ENCODE peak calls at places on chromosomes 13 and 19, in seven cellular contexts. One of them, this sample, is unnamed.

GRCh38 chr19:31257426-31258130 is 91.7 kb downstream of the TSHZ3 start:
- DNase-seq in tibial artery: no peak
- DNase-seq in CD4-positive, alpha-beta memory T cell: no peak
- DNase-seq in left ventricle myocardium inferior: no peak
- DNase-seq in spleen: no peak
- DNase-seq in body of pancreas: no peak
- DNase-seq in pancreas: no peak
- DNase-seq in this sample: no peak

GRCh38 chr13:63088226-63088625 is 1672.6 kb upstream of the PCDH20 start:
- DNase-seq in tibial artery: no peak
- DNase-seq in spleen: no peak
- DNase-seq in left ventricle myocardium inferior: no peak
- DNase-seq in pancreas: no peak
- DNase-seq in CD4-positive, alpha-beta memory T cell: no peak
- DNase-seq in body of pancreas: no peak
- DNase-seq in this sample: no peak

GRCh38 chr19:29715695-29716581 is 877 bp upstream of the C19orf12 start:
- DNase-seq in tibial artery: no peak
- DNase-seq in CD4-positive, alpha-beta memory T cell: peak; percentile 10
- DNase-seq in body of pancreas: peak; percentile 29
- DNase-seq in left ventricle myocardium inferior: no peak
- DNase-seq in spleen: no peak
- DNase-seq in pancreas: no peak
- DNase-seq in this sample: peak; percentile 85

GRCh38 chr19:407501-408440 is 1.2 kb downstream of the C2CD4C start:
- DNase-seq in tibial artery: no peak
- DNase-seq in spleen: peak; percentile 67
- DNase-seq in pancreas: no peak
- DNase-seq in left ventricle myocardium inferior: no peak
- DNase-seq in CD4-positive, alpha-beta memory T cell: no peak
- DNase-seq in body of pancreas: no peak
- DNase-seq in this sample: no peak

GRCh38 chr13:75402787-75403186 is 79.2 kb downstream of the TBC1D4 start:
- DNase-seq in tibial artery: no peak
- DNase-seq in pancreas: no peak
- DNase-seq in body of pancreas: no peak
- DNase-seq in CD4-positive, alpha-beta memory T cell: no peak
- DNase-seq in left ventricle myocardium inferior: peak; percentile 68
- DNase-seq in spleen: no peak
- DNase-seq in this sample: no peak

GRCh38 chr19:49912965-49913685 is 15.9 kb upstream of the ATF5 start:
- DNase-seq in CD4-positive, alpha-beta memory T cell: no peak
- DNase-seq in tibial artery: no peak
- DNase-seq in pancreas: no peak
- DNase-seq in spleen: no peak
- DNase-seq in left ventricle myocardium inferior: no peak
- DNase-seq in body of pancreas: no peak
- DNase-seq in this sample: no peak

GRCh38 chr19:42268142-42268703 is 829 bp upstream of the CIC start:
- DNase-seq in left ventricle myocardium inferior: peak; percentile 98
- DNase-seq in spleen: peak; percentile 99
- DNase-seq in CD4-positive, alpha-beta memory T cell: peak; percentile 100
- DNase-seq in pancreas: peak; percentile 100
- DNase-seq in body of pancreas: peak; percentile 99
- DNase-seq in tibial artery: peak; percentile 99
- DNase-seq in this sample: peak; percentile 100

GRCh38 chr19:52898101-52898500 is 666 bp upstream of the ZNF320 start:
- DNase-seq in pancreas: no peak
- DNase-seq in spleen: peak; percentile 76
- DNase-seq in CD4-positive, alpha-beta memory T cell: no peak
- DNase-seq in tibial artery: no peak
- DNase-seq in left ventricle myocardium inferior: no peak
- DNase-seq in body of pancreas: no peak
- DNase-seq in this sample: no peak

GRCh38 chr19:10112895-10113591 is 1.6 kb downstream of the P2RY11 start:
- DNase-seq in body of pancreas: peak; percentile 71
- DNase-seq in CD4-positive, alpha-beta memory T cell: peak; percentile 68
- DNase-seq in spleen: peak; percentile 89
- DNase-seq in tibial artery: no peak
- DNase-seq in pancreas: no peak
- DNase-seq in left ventricle myocardium inferior: no peak
- DNase-seq in this sample: peak; percentile 60

GRCh38 chr13:111181977-111182376 is 66.9 kb downstream of the ARHGEF7 start:
- DNase-seq in spleen: no peak
- DNase-seq in left ventricle myocardium inferior: no peak
- DNase-seq in pancreas: no peak
- DNase-seq in tibial artery: no peak
- DNase-seq in body of pancreas: no peak
- DNase-seq in CD4-positive, alpha-beta memory T cell: no peak
- DNase-seq in this sample: no peak

GRCh38 chr13:42567772-42568428 is 6.1 kb upstream of the TNFSF11 start:
- DNase-seq in spleen: no peak
- DNase-seq in pancreas: no peak
- DNase-seq in left ventricle myocardium inferior: no peak
- DNase-seq in body of pancreas: no peak
- DNase-seq in tibial artery: no peak
- DNase-seq in CD4-positive, alpha-beta memory T cell: no peak
- DNase-seq in this sample: no peak

GRCh38 chr19:46890423-46891170 is 29.8 kb downstream of the ARHGAP35 start:
- DNase-seq in left ventricle myocardium inferior: no peak
- DNase-seq in tibial artery: no peak
- DNase-seq in body of pancreas: peak; percentile 13
- DNase-seq in pancreas: no peak
- DNase-seq in spleen: no peak
- DNase-seq in CD4-positive, alpha-beta memory T cell: no peak
- DNase-seq in this sample: peak; percentile 96

GRCh38 chr13:100734194-100734720 is 59.7 kb upstream of the TMTC4 start:
- DNase-seq in tibial artery: no peak
- DNase-seq in spleen: no peak
- DNase-seq in pancreas: no peak
- DNase-seq in body of pancreas: peak; percentile 20
- DNase-seq in CD4-positive, alpha-beta memory T cell: no peak
- DNase-seq in left ventricle myocardium inferior: no peak
- DNase-seq in this sample: no peak

GRCh38 chr19:51242881-51243280 is 8.0 kb upstream of the SIGLECL1 start:
- DNase-seq in pancreas: no peak
- DNase-seq in tibial artery: no peak
- DNase-seq in spleen: no peak
- DNase-seq in left ventricle myocardium inferior: no peak
- DNase-seq in body of pancreas: no peak
- DNase-seq in CD4-positive, alpha-beta memory T cell: no peak
- DNase-seq in this sample: no peak

GRCh38 chr19:9885077-9885552 is 50.0 kb downstream of the PIN1 start:
- DNase-seq in body of pancreas: peak; percentile 26
- DNase-seq in tibial artery: no peak
- DNase-seq in spleen: no peak
- DNase-seq in pancreas: no peak
- DNase-seq in left ventricle myocardium inferior: peak; percentile 41
- DNase-seq in CD4-positive, alpha-beta memory T cell: no peak
- DNase-seq in this sample: no peak

GRCh38 chr19:36605101-36605838 is at the start of gene ZNF382:
- DNase-seq in pancreas: peak; percentile 75
- DNase-seq in body of pancreas: peak; percentile 74
- DNase-seq in left ventricle myocardium inferior: peak; percentile 83
- DNase-seq in spleen: peak; percentile 94
- DNase-seq in tibial artery: peak; percentile 51
- DNase-seq in CD4-positive, alpha-beta memory T cell: peak; percentile 88
- DNase-seq in this sample: peak; percentile 34

GRCh38 chr13:50082426-50083283 is 67.4 kb downstream of the KCNRG start:
- DNase-seq in pancreas: peak; percentile 86
- DNase-seq in tibial artery: peak; percentile 61
- DNase-seq in spleen: peak; percentile 93
- DNase-seq in CD4-positive, alpha-beta memory T cell: peak; percentile 80
- DNase-seq in left ventricle myocardium inferior: peak; percentile 48
- DNase-seq in body of pancreas: peak; percentile 96
- DNase-seq in this sample: peak; percentile 95

GRCh38 chr13:25943666-25944065 is 108.2 kb downstream of the SHISA2 start:
- DNase-seq in CD4-positive, alpha-beta memory T cell: no peak
- DNase-seq in tibial artery: no peak
- DNase-seq in spleen: no peak
- DNase-seq in pancreas: no peak
- DNase-seq in body of pancreas: no peak
- DNase-seq in left ventricle myocardium inferior: no peak
- DNase-seq in this sample: no peak

GRCh38 chr19:6890421-6890913 is 3.1 kb downstream of the ADGRE1 start:
- DNase-seq in tibial artery: no peak
- DNase-seq in left ventricle myocardium inferior: no peak
- DNase-seq in pancreas: no peak
- DNase-seq in spleen: no peak
- DNase-seq in body of pancreas: no peak
- DNase-seq in CD4-positive, alpha-beta memory T cell: peak; percentile 51
- DNase-seq in this sample: no peak

GRCh38 chr19:6888967-6889366 is 1.6 kb downstream of the ADGRE1 start:
- DNase-seq in spleen: no peak
- DNase-seq in CD4-positive, alpha-beta memory T cell: no peak
- DNase-seq in body of pancreas: no peak
- DNase-seq in pancreas: no peak
- DNase-seq in tibial artery: no peak
- DNase-seq in left ventricle myocardium inferior: no peak
- DNase-seq in this sample: no peak

GRCh38 chr19:6890938-6891337 is 3.6 kb downstream of the ADGRE1 start:
- DNase-seq in spleen: no peak
- DNase-seq in body of pancreas: no peak
- DNase-seq in left ventricle myocardium inferior: no peak
- DNase-seq in tibial artery: no peak
- DNase-seq in CD4-positive, alpha-beta memory T cell: peak; percentile 53
- DNase-seq in pancreas: no peak
- DNase-seq in this sample: no peak

GRCh38 chr19:6886272-6886671 is 1.1 kb upstream of the ADGRE1 start:
- DNase-seq in spleen: no peak
- DNase-seq in body of pancreas: no peak
- DNase-seq in pancreas: no peak
- DNase-seq in left ventricle myocardium inferior: no peak
- DNase-seq in CD4-positive, alpha-beta memory T cell: no peak
- DNase-seq in tibial artery: no peak
- DNase-seq in this sample: no peak

DNA sequence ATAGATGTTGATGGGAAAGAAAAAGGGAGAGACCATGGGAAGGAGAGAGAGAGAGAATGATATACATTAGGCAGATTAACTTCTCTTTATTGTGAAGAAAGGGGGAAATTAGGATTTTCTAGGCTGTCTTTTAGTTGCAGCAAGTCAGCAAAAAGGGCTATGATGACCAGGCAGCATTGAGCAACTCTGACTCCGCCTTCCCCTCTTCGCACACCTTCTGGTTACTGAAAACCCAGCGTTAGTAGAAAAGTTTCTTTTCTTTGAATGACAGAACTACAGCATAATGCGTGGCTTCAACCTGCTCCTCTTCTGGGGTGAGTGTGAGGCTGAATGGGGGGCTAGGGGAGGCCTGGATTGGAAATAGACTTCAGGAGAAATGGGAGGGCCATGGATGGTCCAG is at the start of gene ADGRE1:
- DNase-seq in pancreas: no peak
- DNase-seq in tibial artery: no peak
- DNase-seq in left ventricle myocardium inferior: no peak
- DNase-seq in CD4-positive, alpha-beta memory T cell: no peak
- DNase-seq in spleen: peak; percentile 83
- DNase-seq in body of pancreas: no peak
- DNase-seq in this sample: no peak
- H3K9me3 ChIP-seq in pancreas: no peaks in the 10 kb centered on the region
- H3K9me3 ChIP-seq in tibial artery: no peaks in the 10 kb centered on the region
- H3K9me3 ChIP-seq in left ventricle myocardium inferior: peaks cover 18% of the 10 kb centered on the region
- H3K9me3 ChIP-seq in CD4-positive, alpha-beta memory T cell: no peaks in the 10 kb centered on the region
- H3K9me3 ChIP-seq in spleen: no peaks in the 10 kb centered on the region
- H3K9me3 ChIP-seq in body of pancreas: no peaks in the 10 kb centered on the region
- H3K9me3 ChIP-seq in this sample: no peaks in the 10 kb centered on the region

GRCh38 chr19:39407394-39407643 is 672 bp downstream of the ZFP36 start:
- DNase-seq in CD4-positive, alpha-beta memory T cell: no peak
- DNase-seq in tibial artery: no peak
- DNase-seq in pancreas: no peak
- DNase-seq in left ventricle myocardium inferior: no peak
- DNase-seq in body of pancreas: no peak
- DNase-seq in spleen: no peak
- DNase-seq in this sample: no peak

GRCh38 chr19:39407644-39408391 is 1.2 kb downstream of the ZFP36 start:
- DNase-seq in body of pancreas: peak; percentile 72
- DNase-seq in left ventricle myocardium inferior: peak; percentile 56
- DNase-seq in spleen: peak; percentile 94
- DNase-seq in CD4-positive, alpha-beta memory T cell: peak; percentile 86
- DNase-seq in pancreas: peak; percentile 63
- DNase-seq in tibial artery: no peak
- DNase-seq in this sample: peak; percentile 72

GRCh38 chr19:39405930-39406655 is 554 bp upstream of the ZFP36 start:
- DNase-seq in body of pancreas: no peak
- DNase-seq in pancreas: no peak
- DNase-seq in tibial artery: peak; percentile 88
- DNase-seq in CD4-positive, alpha-beta memory T cell: peak; percentile 90
- DNase-seq in spleen: peak; percentile 96
- DNase-seq in left ventricle myocardium inferior: no peak
- DNase-seq in this sample: peak; percentile 57

GRCh38 chr19:39405261-39405912 is 1.3 kb upstream of the ZFP36 start:
- DNase-seq in spleen: no peak
- DNase-seq in CD4-positive, alpha-beta memory T cell: peak; percentile 22
- DNase-seq in pancreas: no peak
- DNase-seq in left ventricle myocardium inferior: no peak
- DNase-seq in tibial artery: no peak
- DNase-seq in body of pancreas: no peak
- DNase-seq in this sample: peak; percentile 29

GRCh38 chr19:39406656-39407393 is at the start of gene ZFP36:
- DNase-seq in pancreas: peak; percentile 86
- DNase-seq in left ventricle myocardium inferior: peak; percentile 91
- DNase-seq in spleen: peak; percentile 97
- DNase-seq in body of pancreas: peak; percentile 91
- DNase-seq in CD4-positive, alpha-beta memory T cell: peak; percentile 86
- DNase-seq in tibial artery: peak; percentile 90
- DNase-seq in this sample: peak; percentile 86
- H3K4me1 ChIP-seq in pancreas: peaks cover 15% of the 10 kb centered on the region
- H3K4me1 ChIP-seq in left ventricle myocardium inferior: peaks cover 91% of the 10 kb centered on the region
- H3K4me1 ChIP-seq in spleen: peaks cover 46% of the 10 kb centered on the region
- H3K4me1 ChIP-seq in body of pancreas: peaks cover 60% of the 10 kb centered on the region
- H3K4me1 ChIP-seq in CD4-positive, alpha-beta memory T cell: peaks cover 66% of the 10 kb centered on the region
- H3K4me1 ChIP-seq in tibial artery: peaks cover 48% of the 10 kb centered on the region
- H3K4me1 ChIP-seq in this sample: peaks cover 4% of the 10 kb centered on the region

DNA sequence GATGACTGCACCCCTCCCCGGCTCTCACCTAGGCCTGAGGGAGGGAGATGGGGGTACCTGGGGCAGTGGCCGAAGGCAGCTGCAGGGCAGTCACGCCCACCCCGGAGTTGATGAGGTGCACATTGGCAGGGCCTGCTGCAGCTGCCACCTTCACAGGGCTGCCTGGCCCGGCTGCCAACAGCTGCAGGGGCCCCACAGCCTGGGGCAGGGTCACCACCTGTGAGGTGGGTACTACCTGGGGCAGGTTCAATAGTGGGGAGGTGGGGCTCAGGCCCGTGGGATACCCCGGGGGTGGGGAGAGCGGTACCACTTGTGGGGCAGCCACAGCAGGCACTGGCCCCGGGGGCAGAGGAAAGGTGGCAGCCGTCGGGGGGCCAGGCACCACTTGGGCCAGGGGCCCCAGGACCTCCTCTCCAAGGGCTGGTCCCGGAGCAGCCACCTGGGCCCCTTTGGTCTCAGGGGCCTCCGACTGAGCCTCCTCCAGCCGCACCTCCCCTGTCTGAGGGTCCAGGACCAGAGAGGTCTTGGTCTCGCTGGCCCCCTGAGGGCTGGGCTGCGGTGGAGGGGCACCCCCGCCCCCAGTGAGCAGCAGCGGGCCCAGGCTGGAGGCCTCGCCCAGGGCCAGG is 2.6 kb downstream of the SIX5 start:
- DNase-seq in body of pancreas: peak; percentile 85
- DNase-seq in spleen: no peak
- DNase-seq in pancreas: peak; percentile 62
- DNase-seq in tibial artery: no peak
- DNase-seq in left ventricle myocardium inferior: no peak
- DNase-seq in CD4-positive, alpha-beta memory T cell: no peak
- DNase-seq in this sample: no peak
- H3K4me3 ChIP-seq in body of pancreas: no peak overlapping the region
- H3K4me3 ChIP-seq in spleen: no peak overlapping the region
- H3K4me3 ChIP-seq in pancreas: peak overlapping the region; percentile 86
- H3K4me3 ChIP-seq in tibial artery: peak overlapping the region; percentile 93
- H3K4me3 ChIP-seq in left ventricle myocardium inferior: peak overlapping the region; percentile 85
- H3K4me3 ChIP-seq in CD4-positive, alpha-beta memory T cell: no peak overlapping the region
- H3K4me3 ChIP-seq in this sample: no peak overlapping the region

GRCh38 chr19:6903446-6903845 is 16.1 kb downstream of the ADGRE1 start:
- DNase-seq in CD4-positive, alpha-beta memory T cell: no peak
- DNase-seq in tibial artery: no peak
- DNase-seq in left ventricle myocardium inferior: no peak
- DNase-seq in body of pancreas: no peak
- DNase-seq in spleen: no peak
- DNase-seq in pancreas: no peak
- DNase-seq in this sample: no peak
- H3K9me3 ChIP-seq in CD4-positive, alpha-beta memory T cell: peaks cover 14% of the 10 kb centered on the region
- H3K9me3 ChIP-seq in tibial artery: peaks cover 36% of the 10 kb centered on the region
- H3K9me3 ChIP-seq in left ventricle myocardium inferior: peaks cover 67% of the 10 kb centered on the region
- H3K9me3 ChIP-seq in body of pancreas: no peaks in the 10 kb centered on the region
- H3K9me3 ChIP-seq in spleen: peaks cover 11% of the 10 kb centered on the region
- H3K9me3 ChIP-seq in pancreas: no peaks in the 10 kb centered on the region
- H3K9me3 ChIP-seq in this sample: no peaks in the 10 kb centered on the region